ENCODE peak calls at places on chromosome 17, in four cellular contexts. W is IMR-90, O is left ventricle myocardium inferior, D is uterus. I is an unnamed sample.

GRCh38 chr17:82322526-82323453 is 5.4 kb upstream of the CD7 start:
- DNase-seq in W (no peak), O (no peak), D (no peak), I (no peak)

GRCh38 chr17:30831257-30831656 is 509 bp upstream of the ATAD5 start:
- DNase-seq in D (no peak), W (peak), O (no peak), I (no peak)

GRCh38 chr17:70552230-70552981 is 383.1 kb downstream of the KCNJ2 start:
- DNase-seq in O (no peak), D (no peak), W (peak), I (peak)

GRCh38 chr17:8820311-8821010 is 21.3 kb upstream of the MFSD6L start:
- DNase-seq in D (no peak), O (no peak), W (no peak), I (no peak)

GRCh38 chr17:64320613-64321553 is 57.8 kb upstream of the TEX2 start:
- DNase-seq in D (peak), W (peak), O (peak), I (no peak)

GRCh38 chr17:72030067-72030899 is 90.5 kb upstream of the SOX9 start:
- DNase-seq in W (peak), O (peak), D (no peak), I (no peak)

GRCh38 chr17:7060165-7060890 is 16.4 kb upstream of the SLC16A11 start:
- DNase-seq in W (peak), O (no peak), D (no peak), I (no peak)

GRCh38 chr17:60155815-60156214 is 6.0 kb downstream of the CA4 start:
- DNase-seq in D (no peak), W (no peak), O (no peak), I (no peak)

GRCh38 chr17:27466376-27466747 is 10.1 kb downstream of the KSR1 start:
- DNase-seq in D (no peak), W (no peak), O (no peak), I (no peak)

GRCh38 chr17:31657876-31658275 is 201.2 kb downstream of the COPRS start:
- DNase-seq in O (no peak), D (no peak), W (no peak), I (no peak)

GRCh38 chr17:13352747-13353415 is 248.8 kb downstream of the HS3ST3A1 start:
- DNase-seq in D (no peak), W (no peak), O (no peak), I (no peak)

GRCh38 chr17:61150686-61151299 is 248.8 kb upstream of the TBX2 start:
- DNase-seq in W (no peak), D (no peak), O (no peak), I (no peak)

GRCh38 chr17:50145532-50146229 is 4.8 kb downstream of the PPP1R9B start:
- DNase-seq in O (no peak), W (no peak), D (no peak), I (no peak)

GRCh38 chr17:76270127-76270592 is 5.0 kb downstream of the UBALD2 start:
- DNase-seq in O (no peak), D (no peak), W (no peak), I (no peak)

GRCh38 chr17:50359005-50359699 is 13.2 kb downstream of the XYLT2 start:
- DNase-seq in O (no peak), D (no peak), W (no peak), I (no peak)

GRCh38 chr17:43702636-43703035 is 40.9 kb upstream of the MEOX1 start:
- DNase-seq in W (no peak), O (no peak), D (no peak), I (no peak)

GRCh38 chr17:81391964-81392908 is 3.0 kb upstream of the BAHCC1 start:
- DNase-seq in W (peak), D (peak), O (peak), I (no peak)

GRCh38 chr17:38578641-38579480 is 26.9 kb downstream of the SRCIN1 start:
- DNase-seq in D (no peak), W (no peak), O (no peak), I (no peak)

GRCh38 chr17:78358538-78359215 is 1.2 kb downstream of the SOCS3 start:
- DNase-seq in W (peak), D (no peak), O (no peak), I (no peak)

GRCh38 chr17:45345554-45346254 is 28.9 kb upstream of the MAP3K14 start:
- DNase-seq in O (no peak), D (peak), W (peak), I (no peak)

DNA sequence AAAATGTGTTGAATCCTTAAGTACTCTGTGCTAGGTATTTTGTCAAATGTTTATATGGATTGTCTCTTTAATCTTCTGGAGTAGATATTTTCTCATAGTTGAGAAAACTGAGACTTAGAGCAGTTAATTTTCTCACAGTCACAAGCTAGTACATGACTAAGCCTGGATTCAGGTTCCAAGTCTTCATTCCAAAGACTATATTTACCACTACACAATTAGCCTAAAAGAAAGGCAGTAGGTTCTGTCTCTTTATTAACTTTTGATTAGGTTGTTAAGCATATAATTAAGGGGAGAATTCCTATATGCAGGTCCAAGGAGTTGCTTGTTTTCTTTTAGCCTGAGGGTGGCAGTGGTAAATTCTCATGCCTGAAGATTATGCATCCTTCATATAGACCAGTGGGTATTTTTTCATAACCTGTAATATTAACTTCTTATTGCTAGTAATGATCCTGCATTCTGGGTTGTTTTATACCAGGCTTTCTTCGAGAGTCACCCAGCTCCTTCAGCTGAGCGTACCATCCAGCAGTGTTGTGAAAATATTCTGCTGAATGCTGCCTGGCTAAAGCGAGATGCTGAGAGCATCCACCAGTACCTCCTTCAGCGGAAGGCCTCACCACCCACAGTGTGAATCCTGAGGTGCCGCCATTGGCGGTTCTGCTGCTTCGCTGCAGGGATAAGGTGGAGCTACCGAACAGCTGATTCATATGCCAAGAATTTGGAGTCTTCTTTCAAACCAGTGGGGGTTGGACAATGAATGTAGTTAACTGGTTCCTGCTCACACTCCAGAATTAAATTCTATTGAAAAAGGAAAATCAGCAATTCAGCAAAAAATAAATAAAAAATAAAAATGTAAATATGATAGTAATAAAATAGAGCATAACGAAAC is 28.2 kb upstream of the KPNB1 start:
- DNase-seq in O (no peak), D (peak), W (peak), I (no peak)
- TF ChIP-seq CTCF in O (no peak), D (no peak), W (no peak), I (peak)

DNA sequence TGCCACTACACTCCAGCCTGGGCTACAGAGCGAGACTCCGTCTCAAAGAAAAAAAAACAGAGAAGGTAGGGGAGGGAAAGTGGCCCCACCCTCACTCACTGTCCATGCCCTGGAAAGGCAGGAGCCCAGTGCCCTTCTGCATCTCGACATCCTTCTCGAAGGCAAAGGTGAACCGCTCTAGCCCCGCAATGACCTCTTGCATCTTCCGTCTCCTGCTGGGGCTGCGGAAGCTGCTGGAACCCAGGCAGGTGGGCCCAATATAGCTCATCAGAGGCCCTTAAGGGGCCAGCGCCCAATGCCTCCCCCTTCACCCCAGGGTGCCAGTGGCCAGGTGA is at the start of gene CPSF4L:
- DNase-seq in W (no peak), D (no peak), O (no peak), I (no peak)
- H3K4me3 ChIP-seq in W (no peak), D (no peak), O (no peak), I (no peak)

GRCh38 chr17:41711669-41712400 is at the start of gene GAST:
- DNase-seq in W (no peak), D (no peak), O (no peak), I (no peak)

GRCh38 chr17:41705271-41705991 is 6.7 kb upstream of the GAST start:
- DNase-seq in W (peak), D (no peak), O (no peak), I (no peak)

GRCh38 chr17:41707803-41708669 is 4.1 kb upstream of the GAST start:
- DNase-seq in D (no peak), O (no peak), W (no peak), I (no peak)

GRCh38 chr17:41710472-41711090 is 1.6 kb upstream of the GAST start:
- DNase-seq in W (peak), O (no peak), D (no peak), I (no peak)
- TF ChIP-seq CTCF in W (no peak), O (no peak), D (no peak), I (no peak)

DNA sequence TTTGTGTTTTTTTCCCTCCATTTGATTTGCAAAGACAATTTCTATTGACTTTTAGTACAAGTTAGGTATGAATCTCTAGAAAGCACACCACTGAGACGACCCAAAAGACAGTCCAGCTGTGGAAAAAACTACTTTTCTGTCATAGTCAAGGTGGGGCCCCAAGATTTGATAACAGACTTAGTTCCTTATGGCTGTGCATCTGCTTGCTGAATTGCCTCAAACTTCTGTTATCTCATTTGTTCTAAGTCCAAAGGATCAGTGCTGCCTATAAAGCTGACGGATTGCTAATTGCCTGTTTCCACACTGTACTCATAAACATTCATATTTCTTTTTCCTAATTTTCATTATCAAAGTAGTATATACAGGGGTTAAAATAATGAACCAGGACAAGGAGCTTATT is 180.8 kb downstream of the SPECC1 start:
- DNase-seq in W (no peak), O (no peak), D (no peak), I (no peak)
- H3K4me3 ChIP-seq in W (no peak), O (no peak), D (no peak), I (no peak)

GRCh38 chr17:19755392-19755791 is 7.3 kb upstream of the ALDH3A1 start:
- DNase-seq in W (no peak), O (no peak), D (no peak), I (no peak)

GRCh38 chr17:19753049-19753444 is 4.9 kb upstream of the ALDH3A1 start:
- DNase-seq in W (peak), O (peak), D (no peak), I (peak)

GRCh38 chr17:19755821-19756510 is 7.9 kb upstream of the ALDH3A1 start:
- DNase-seq in W (no peak), O (no peak), D (no peak), I (no peak)

GRCh38 chr17:19752216-19753048 is 4.3 kb upstream of the ALDH3A1 start:
- DNase-seq in D (no peak), W (no peak), O (no peak), I (no peak)

GRCh38 chr17:19753661-19754463 is 5.8 kb upstream of the ALDH3A1 start:
- DNase-seq in O (no peak), D (no peak), W (no peak), I (peak)
- TF ChIP-seq CTCF in O (peak), D (peak), W (no peak), I (peak)

GRCh38 chr17:47651704-47652103 is 2.0 kb downstream of the KPNB1 start:
- DNase-seq in D (no peak), O (no peak), W (no peak), I (no peak)
- H3K4me3 ChIP-seq in D (no peak), O (no peak), W (no peak), I (no peak)

GRCh38 chr17:48568499-48569259 is 9.5 kb downstream of the HOXB4 start:
- DNase-seq in O (no peak), D (no peak), W (peak), I (no peak)

GRCh38 chr17:48567646-48568354 is 10.3 kb downstream of the HOXB4 start:
- DNase-seq in D (no peak), O (no peak), W (no peak), I (no peak)

GRCh38 chr17:48571024-48571818 is 6.9 kb downstream of the HOXB4 start:
- DNase-seq in D (no peak), W (peak), O (no peak), I (no peak)

GRCh38 chr17:48570325-48571023 is 7.7 kb downstream of the HOXB4 start:
- DNase-seq in W (peak), O (no peak), D (no peak), I (no peak)

GRCh38 chr17:48569676-48570324 is 8.3 kb downstream of the HOXB4 start:
- DNase-seq in O (no peak), D (no peak), W (peak), I (no peak)
- TF ChIP-seq CTCF in O (no peak), D (no peak), W (peak), I (no peak)

DNA sequence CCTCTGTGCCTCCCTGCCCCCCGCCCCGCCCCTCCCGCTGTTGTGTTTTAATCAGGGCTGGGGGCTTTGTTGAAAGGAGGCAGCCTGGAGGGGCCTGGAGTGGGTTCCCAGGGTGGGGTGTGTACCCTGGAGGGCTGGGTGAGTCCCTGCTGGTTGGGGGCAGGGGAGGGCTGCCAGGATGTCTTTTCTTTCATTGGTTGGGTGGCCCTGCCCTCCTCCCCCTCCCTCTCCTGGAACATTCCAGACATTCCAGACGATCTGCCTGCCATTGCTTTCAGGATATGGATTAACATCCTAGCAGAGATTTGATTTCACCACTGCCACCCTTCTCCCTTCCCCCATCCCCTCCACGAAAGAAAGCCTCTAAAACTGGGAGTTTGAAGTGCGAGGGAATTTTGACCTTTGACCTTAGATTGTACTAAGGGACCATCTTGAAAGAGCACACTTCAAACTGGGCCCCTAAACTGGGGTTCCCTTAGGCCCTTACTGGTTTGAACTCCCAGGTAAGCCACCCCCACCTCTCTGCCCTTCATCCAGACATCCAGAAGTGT is 25.3 kb downstream of the IGF2BP1 start:
- DNase-seq in O (no peak), W (peak), D (no peak), I (no peak)
- H3K4me3 ChIP-seq in O (no peak), W (no peak), D (no peak), I (no peak)

GRCh38 chr17:40317345-40317873 is 8.4 kb downstream of the RARA start:
- DNase-seq in W (peak), D (peak), O (peak), I (no peak)
- TF ChIP-seq CTCF in W (peak), D (peak), O (peak), I (peak)